ENCODE peak calls at places on chromosomes 11 and 22, in seven cellular contexts. X is CD8-positive, alpha-beta memory T cell; T is lung; F is fibroblast of villous mesenchyme; O is NB4; Q is dorsolateral prefrontal cortex; A is keratinocyte. L is an unnamed sample.

GRCh38 chr11:45665206-45665932 is at the start of gene CHST1:
- DNase-seq in X (no peak), T (peak; percentile 34), F (peak; percentile 12), O (peak; percentile 24), Q (no peak), A (no peak), L (peak; percentile 27)

GRCh38 chr11:120235024-120235628 is 4.8 kb upstream of the POU2F3 start:
- DNase-seq in X (peak; percentile 34), T (peak; percentile 71), F (peak; percentile 52), O (peak; percentile 69), Q (no peak), A (no peak), L (peak; percentile 72)

GRCh38 chr22:50671641-50672040 is 982 bp upstream of the SHANK3 start:
- DNase-seq in X (no peak), T (no peak), F (no peak), O (no peak), Q (no peak), A (no peak), L (no peak)

GRCh38 chr22:38422615-38423511 is 32.1 kb downstream of the KCNJ4 start:
- DNase-seq in X (no peak), T (no peak), F (no peak), O (no peak), Q (no peak), A (no peak), L (peak; percentile 41)

GRCh38 chr22:33129621-33130020 is 71.4 kb upstream of the SYN3 start:
- DNase-seq in X (no peak), T (no peak), F (no peak), O (no peak), Q (no peak), A (no peak), L (no peak)

GRCh38 chr11:104946907-104947306 is 21.5 kb downstream of the CASP4 start:
- DNase-seq in X (peak; percentile 37), T (no peak), F (peak; percentile 66), O (peak; percentile 68), Q (no peak), A (peak; percentile 38), L (peak; percentile 53)

GRCh38 chr11:10670099-10670498 is 23.5 kb downstream of the IRAG1 start:
- DNase-seq in X (no peak), T (no peak), F (no peak), O (no peak), Q (no peak), A (no peak), L (no peak)

GRCh38 chr22:42811510-42811909 is 45.6 kb downstream of the ARFGAP3 start:
- DNase-seq in X (no peak), T (peak; percentile 6), F (no peak), O (no peak), Q (no peak), A (no peak), L (no peak)

GRCh38 chr22:38843716-38844660 is at the start of gene NPTXR:
- DNase-seq in X (peak; percentile 47), T (no peak), F (peak; percentile 16), O (peak; percentile 59), Q (peak; percentile 47), A (no peak), L (no peak)

GRCh38 chr11:13238879-13239514 is 38.6 kb upstream of the BMAL1 start:
- DNase-seq in X (peak; percentile 45), T (peak; percentile 64), F (peak; percentile 54), O (peak; percentile 57), Q (peak; percentile 33), A (no peak), L (peak; percentile 54)

GRCh38 chr22:43147821-43148220 is 3.5 kb upstream of the TSPO start:
- DNase-seq in X (no peak), T (no peak), F (no peak), O (peak; percentile 69), Q (no peak), A (no peak), L (no peak)

GRCh38 chr11:8262552-8263108 is 1.0 kb downstream of the LMO1 start:
- DNase-seq in X (no peak), T (no peak), F (peak; percentile 45), O (no peak), Q (peak; percentile 26), A (no peak), L (no peak)

GRCh38 chr11:58625826-58626460 is 3.5 kb downstream of the CNTF start:
- DNase-seq in X (no peak), T (no peak), F (peak; percentile 57), O (no peak), Q (no peak), A (peak; percentile 28), L (no peak)

GRCh38 chr11:94525933-94526332 is 13.7 kb downstream of the C11orf97 start:
- DNase-seq in X (no peak), T (peak; percentile 76), F (peak; percentile 50), O (no peak), Q (peak; percentile 39), A (no peak), L (peak; percentile 92)

GRCh38 chr11:70538641-70539359 is 140.5 kb downstream of the CTTN start:
- DNase-seq in X (no peak), T (no peak), F (no peak), O (no peak), Q (no peak), A (no peak), L (no peak)

GRCh38 chr11:74479340-74480123 is 12.2 kb upstream of the KCNE3 start:
- DNase-seq in X (no peak), T (no peak), F (no peak), O (peak; percentile 60), Q (no peak), A (no peak), L (no peak)

GRCh38 chr11:120205596-120206161 is 5.2 kb upstream of the OAF start:
- DNase-seq in X (no peak), T (no peak), F (peak; percentile 77), O (peak; percentile 72), Q (no peak), A (no peak), L (no peak)

GRCh38 chr22:50622723-50623327 is 5.1 kb downstream of the ARSA start:
- DNase-seq in X (no peak), T (no peak), F (no peak), O (no peak), Q (no peak), A (no peak), L (peak; percentile 91)

GRCh38 chr11:116871248-116871647 is 33.8 kb upstream of the APOA1 start:
- DNase-seq in X (no peak), T (no peak), F (peak; percentile 69), O (no peak), Q (no peak), A (peak; percentile 53), L (no peak)

GRCh38 chr11:76803811-76804600 is 20.9 kb downstream of the TSKU start:
- DNase-seq in X (peak; percentile 65), T (no peak), F (no peak), O (no peak), Q (no peak), A (no peak), L (peak; percentile 16)

GRCh38 chr11:37571248-37571647 is 973.2 kb upstream of the RAG2 start:
- DNase-seq in X (no peak), T (no peak), F (no peak), O (no peak), Q (no peak), A (no peak), L (no peak)

GRCh38 chr11:122193457-122193856 is 77.4 kb upstream of the BLID start:
- DNase-seq in X (no peak), T (no peak), F (no peak), O (no peak), Q (no peak), A (no peak), L (no peak)

GRCh38 chr11:81975261-81975900 is 758.3 kb downstream of the FAM181B start:
- DNase-seq in X (no peak), T (no peak), F (no peak), O (no peak), Q (no peak), A (no peak), L (no peak)

GRCh38 chr11:120811731-120812130 is 212.2 kb upstream of the TBCEL start:
- DNase-seq in X (no peak), T (no peak), F (no peak), O (no peak), Q (no peak), A (no peak), L (no peak)

DNA sequence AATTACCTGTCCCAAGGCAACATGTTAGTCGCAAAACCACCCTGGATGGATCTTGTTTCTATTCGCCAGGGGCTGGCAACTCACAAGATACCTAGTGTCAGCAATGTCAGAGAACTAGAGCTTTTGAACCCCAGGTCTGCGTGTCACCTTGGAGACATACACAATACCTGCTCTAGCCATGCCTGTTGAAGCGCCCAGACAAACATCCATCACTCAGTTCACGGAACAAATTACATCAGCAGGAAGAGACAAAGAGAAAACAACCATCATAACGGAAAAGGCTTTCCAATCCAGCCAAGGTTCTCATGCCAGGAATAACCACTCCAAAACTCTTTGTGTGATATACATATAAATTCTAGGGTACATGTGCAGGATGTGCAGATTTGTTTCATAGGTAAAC is 2.2 kb downstream of the CD59 start:
- DNase-seq in X (no peak), T (no peak), F (no peak), O (no peak), Q (no peak), A (no peak), L (no peak)
- H3K4me3 ChIP-seq in X (no peak overlapping the region), T (peak overlapping the region; percentile 95), F (peak overlapping the region; percentile 71), O (no peak overlapping the region), Q (peak overlapping the region; percentile 76), A (peak overlapping the region; percentile 91), L (peak overlapping the region; percentile 90)

DNA sequence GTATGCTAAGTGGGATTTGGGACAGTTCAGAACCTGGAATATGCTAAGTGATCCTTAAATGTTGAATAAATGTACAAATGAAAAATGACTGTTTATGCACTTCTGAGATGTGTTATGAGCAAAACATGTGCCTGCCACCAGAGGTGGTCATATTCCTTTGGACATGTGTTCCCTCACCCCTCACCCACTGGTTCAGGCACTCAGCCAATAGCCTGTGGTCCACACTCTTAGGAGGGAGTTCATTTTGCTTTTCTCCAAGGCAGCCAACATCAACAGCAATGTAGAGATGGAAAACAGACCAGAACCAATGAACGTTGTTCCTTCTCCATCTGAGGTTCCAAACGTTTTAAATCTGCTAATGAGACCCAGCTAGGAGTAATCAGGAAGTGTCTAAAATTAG is 44.0 kb downstream of the RPUSD4 start:
- DNase-seq in X (no peak), T (no peak), F (no peak), O (no peak), Q (no peak), A (no peak), L (no peak)
- H3K4me3 ChIP-seq in X (no peak overlapping the region), T (no peak overlapping the region), F (no peak overlapping the region), O (no peak overlapping the region), Q (no peak overlapping the region), A (no peak overlapping the region), L (no peak overlapping the region)

GRCh38 chr11:125874556-125875124 is 12.8 kb upstream of the HYLS1 start:
- DNase-seq in X (peak; percentile 18), T (peak; percentile 59), F (peak; percentile 70), O (peak; percentile 77), Q (peak; percentile 68), A (no peak), L (peak; percentile 62)
- H3K4me3 ChIP-seq in X (no peak overlapping the region), T (no peak overlapping the region), F (peak overlapping the region; percentile 32), O (no peak overlapping the region), Q (peak overlapping the region; percentile 33), A (no peak overlapping the region), L (no peak overlapping the region)

DNA sequence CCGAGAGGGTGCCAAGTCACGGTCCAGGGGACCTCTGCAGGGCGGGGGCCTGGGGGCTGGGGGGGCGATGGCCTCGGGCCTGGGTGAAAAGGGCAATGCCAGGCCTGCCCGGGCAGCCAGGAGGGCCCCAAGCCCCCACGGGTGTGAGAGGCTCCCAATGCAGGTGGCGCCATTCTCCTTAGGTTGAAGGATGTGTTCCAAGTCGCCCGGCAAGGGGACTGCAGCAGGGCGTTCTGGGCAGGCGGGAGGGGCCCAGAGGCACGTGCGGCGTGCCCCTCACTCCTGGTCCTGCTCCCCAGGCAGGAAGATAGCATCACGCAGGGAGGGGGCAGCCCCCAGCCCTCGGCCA is 730 bp upstream of the TNNI2 start:
- DNase-seq in X (no peak), T (no peak), F (no peak), O (no peak), Q (no peak), A (no peak), L (no peak)
- H3K4me3 ChIP-seq in X (no peak overlapping the region), T (no peak overlapping the region), F (no peak overlapping the region), O (no peak overlapping the region), Q (no peak overlapping the region), A (no peak overlapping the region), L (no peak overlapping the region)